ENCODE peak calls at places on chromosomes 1 and 21, in five cellular contexts. K is NCI-H1105, G is AG08395, F is choroid plexus epithelial cell, E is HAP-1. Y is an unnamed sample.

GRCh38 chr1:59994302-59995198 is 68.0 kb upstream of the CYP2J2 start:
- DNase-seq in K (no peak), G (peak; percentile 69), F (peak; percentile 61), E (no peak), Y (peak; percentile 86)

GRCh38 chr1:223628233-223628632 is 37.3 kb downstream of the CAPN8 start:
- DNase-seq in K (no peak), G (peak; percentile 60), F (peak; percentile 13), E (peak; percentile 38), Y (no peak)

GRCh38 chr1:65045022-65045786 is 78.9 kb upstream of the JAK1 start:
- DNase-seq in K (no peak), G (no peak), F (no peak), E (no peak), Y (no peak)

GRCh38 chr1:161835963-161836362 is 69.8 kb downstream of the ATF6 start:
- DNase-seq in K (no peak), G (peak; percentile 11), F (peak; percentile 45), E (no peak), Y (peak; percentile 15)

GRCh38 chr1:147273409-147274307 is 31.2 kb downstream of the CHD1L start:
- DNase-seq in K (peak; percentile 51), G (peak; percentile 89), F (peak; percentile 92), E (peak; percentile 76), Y (peak; percentile 55)

GRCh38 chr1:232901255-232901654 is 49.2 kb upstream of the NTPCR start:
- DNase-seq in K (no peak), G (no peak), F (peak; percentile 30), E (no peak), Y (no peak)

GRCh38 chr1:53061859-53062714 is at the start of gene PODN:
- DNase-seq in K (no peak), G (peak; percentile 61), F (peak; percentile 33), E (no peak), Y (no peak)

GRCh38 chr1:192974701-192975100 is 84.5 kb downstream of the UCHL5 start:
- DNase-seq in K (no peak), G (no peak), F (peak; percentile 22), E (no peak), Y (peak; percentile 11)

GRCh38 chr21:45830221-45830640 is 151.3 kb upstream of the COL6A1 start:
- DNase-seq in K (no peak), G (no peak), F (no peak), E (no peak), Y (no peak)

GRCh38 chr1:110203021-110203661 is 7.0 kb upstream of the KCNC4 start:
- DNase-seq in K (peak; percentile 61), G (peak; percentile 79), F (peak; percentile 82), E (peak; percentile 50), Y (no peak)

GRCh38 chr1:6470132-6471085 is 4.4 kb upstream of the TNFRSF25 start:
- DNase-seq in K (no peak), G (no peak), F (no peak), E (no peak), Y (no peak)

GRCh38 chr1:227543283-227544066 is 19.9 kb upstream of the ZNF678 start:
- DNase-seq in K (no peak), G (no peak), F (no peak), E (no peak), Y (no peak)

GRCh38 chr1:2966940-2967725 is 54.1 kb upstream of the ACTRT2 start:
- DNase-seq in K (no peak), G (no peak), F (no peak), E (no peak), Y (no peak)

GRCh38 chr1:239224100-239224499 is 162.3 kb upstream of the CHRM3 start:
- DNase-seq in K (no peak), G (no peak), F (no peak), E (no peak), Y (no peak)

GRCh38 chr1:75514270-75514669 is 96.6 kb downstream of the SLC44A5 start:
- DNase-seq in K (no peak), G (no peak), F (no peak), E (no peak), Y (no peak)

GRCh38 chr1:158272681-158273080 is 17.0 kb upstream of the CD1C start:
- DNase-seq in K (peak; percentile 58), G (no peak), F (no peak), E (no peak), Y (no peak)

GRCh38 chr1:113129529-113130185 is 56.7 kb downstream of the LRIG2 start:
- DNase-seq in K (no peak), G (no peak), F (no peak), E (no peak), Y (no peak)

GRCh38 chr1:212119397-212119837 is 83.9 kb downstream of the DTL start:
- DNase-seq in K (no peak), G (no peak), F (no peak), E (no peak), Y (no peak)

GRCh38 chr1:1281533-1282321 is 1.5 kb downstream of the SCNN1D start:
- DNase-seq in K (no peak), G (peak; percentile 67), F (no peak), E (no peak), Y (no peak)

GRCh38 chr1:228803421-228803820 is 68.1 kb downstream of the RHOU start:
- DNase-seq in K (no peak), G (no peak), F (no peak), E (no peak), Y (no peak)

GRCh38 chr1:2452583-2453315 is 23.3 kb upstream of the PLCH2 start:
- DNase-seq in K (no peak), G (no peak), F (no peak), E (no peak), Y (no peak)

GRCh38 chr1:113103048-113103447 is 30.1 kb downstream of the LRIG2 start:
- DNase-seq in K (no peak), G (no peak), F (no peak), E (no peak), Y (no peak)

GRCh38 chr1:240608707-240609106 is 3.2 kb downstream of the GREM2 start:
- DNase-seq in K (no peak), G (no peak), F (no peak), E (no peak), Y (no peak)

GRCh38 chr21:25573409-25574206 is 33.7 kb downstream of the MRPL39 start:
- DNase-seq in K (no peak), G (peak; percentile 81), F (peak; percentile 88), E (peak; percentile 64), Y (peak; percentile 46)

GRCh38 chr1:183885142-183885735 is 80.3 kb downstream of the RGL1 start:
- DNase-seq in K (no peak), G (no peak), F (peak; percentile 50), E (no peak), Y (no peak)

GRCh38 chr1:36879613-36880012 is 154.7 kb downstream of the GRIK3 start:
- DNase-seq in K (no peak), G (no peak), F (no peak), E (no peak), Y (no peak)

GRCh38 chr1:91606546-91607078 is 106.0 kb downstream of the CDC7 start:
- DNase-seq in K (no peak), G (no peak), F (no peak), E (no peak), Y (no peak)

GRCh38 chr21:35468991-35469390 is 419.9 kb upstream of the RUNX1 start:
- DNase-seq in K (no peak), G (no peak), F (no peak), E (no peak), Y (no peak)

GRCh38 chr1:60615661-60616060 is 466.7 kb upstream of the NFIA start:
- DNase-seq in K (no peak), G (no peak), F (peak; percentile 53), E (no peak), Y (no peak)

GRCh38 chr1:180501865-180502360 is 464 bp downstream of the ACBD6 start:
- DNase-seq in K (peak; percentile 67), G (peak; percentile 77), F (no peak), E (peak; percentile 56), Y (no peak)

GRCh38 chr1:242477944-242478343 is 46.6 kb downstream of the PLD5 start:
- DNase-seq in K (peak; percentile 47), G (no peak), F (no peak), E (no peak), Y (no peak)

GRCh38 chr21:15875286-15875685 is 145.5 kb downstream of the USP25 start:
- DNase-seq in K (no peak), G (no peak), F (peak; percentile 50), E (no peak), Y (no peak)

GRCh38 chr21:37681711-37682110 is 234.5 kb downstream of the KCNJ6 start:
- DNase-seq in K (no peak), G (no peak), F (no peak), E (no peak), Y (no peak)

GRCh38 chr1:96236156-96236739 is 485.3 kb upstream of the PTBP2 start:
- DNase-seq in K (peak; percentile 29), G (peak; percentile 33), F (peak; percentile 86), E (peak; percentile 82), Y (no peak)